ENCODE peak calls at places on chromosomes 12 and 14, in ten cellular contexts. S, H, W, U, I, O, G, Y, C and X are unnamed samples.
A peak's percentile ranks its signal among the peaks of the same experiment; 100 is the strongest.

GRCh38 chr12:47824198-47824597 is 4.5 kb upstream of the HDAC7 start:
- DNase-seq in S (no peak), H (no peak), W (no peak), U (no peak), I (no peak), O (no peak), G (no peak), Y (no peak), C (no peak), X (no peak)

GRCh38 chr12:10941369-10941768 is 2.3 kb upstream of the TAS2R14 start:
- DNase-seq in S (no peak), H (no peak), W (no peak), U (no peak), I (no peak), O (no peak), G (no peak), Y (no peak), C (no peak), X (no peak)

GRCh38 chr12:120939954-120940353 is 35.8 kb upstream of the SPPL3 start:
- DNase-seq in S (no peak), H (no peak), W (no peak), U (no peak), I (no peak), O (no peak), G (no peak), Y (no peak), C (no peak), X (no peak)

GRCh38 chr14:104786091-104786586 is 9.4 kb downstream of the AKT1 start:
- DNase-seq in S (no peak), H (no peak), W (no peak), U (no peak), I (no peak), O (no peak), G (no peak), Y (no peak), C (no peak), X (no peak)

GRCh38 chr12:88562846-88563582 is 17.3 kb downstream of the KITLG start:
- DNase-seq in S (no peak), H (no peak), W (no peak), U (peak; percentile 53), I (no peak), O (no peak), G (peak; percentile 6), Y (no peak), C (no peak), X (no peak)

GRCh38 chr12:65232490-65233077 is 45.9 kb upstream of the MSRB3 start:
- DNase-seq in S (peak; percentile 26), H (no peak), W (no peak), U (peak; percentile 34), I (no peak), O (no peak), G (peak; percentile 6), Y (peak; percentile 4), C (no peak), X (peak; percentile 11)

GRCh38 chr12:52069410-52070242 is at the start of gene ATG101:
- DNase-seq in S (peak; percentile 94), H (peak; percentile 87), W (peak; percentile 98), U (peak; percentile 97), I (peak; percentile 89), O (peak; percentile 95), G (peak; percentile 92), Y (peak; percentile 87), C (peak; percentile 94), X (peak; percentile 88)

GRCh38 chr14:51094901-51095853 is at the start of gene TRIM9:
- DNase-seq in S (peak; percentile 91), H (peak; percentile 87), W (peak; percentile 100), U (peak; percentile 97), I (peak; percentile 98), O (peak; percentile 99), G (peak; percentile 80), Y (peak; percentile 87), C (peak; percentile 98), X (peak; percentile 92)

GRCh38 chr14:98952595-98953325 is 319.2 kb downstream of the BCL11B start:
- DNase-seq in S (no peak), H (no peak), W (peak; percentile 45), U (peak; percentile 31), I (no peak), O (no peak), G (peak; percentile 35), Y (peak; percentile 44), C (no peak), X (no peak)

GRCh38 chr12:22014783-22015144 is 31.3 kb upstream of the CMAS start:
- DNase-seq in S (no peak), H (no peak), W (no peak), U (peak; percentile 31), I (no peak), O (no peak), G (no peak), Y (no peak), C (no peak), X (no peak)

GRCh38 chr14:102586420-102587119 is 5.9 kb upstream of the RCOR1 start:
- DNase-seq in S (no peak), H (no peak), W (no peak), U (no peak), I (no peak), O (no peak), G (no peak), Y (peak; percentile 34), C (no peak), X (no peak)

GRCh38 chr14:35789651-35790050 is 19.4 kb downstream of the RALGAPA1 start:
- DNase-seq in S (no peak), H (no peak), W (no peak), U (peak; percentile 77), I (no peak), O (no peak), G (no peak), Y (no peak), C (no peak), X (no peak)

GRCh38 chr14:54251356-54251755 is 145.5 kb upstream of the CDKN3 start:
- DNase-seq in S (no peak), H (no peak), W (no peak), U (no peak), I (no peak), O (no peak), G (peak; percentile 15), Y (no peak), C (no peak), X (no peak)

GRCh38 chr14:70595443-70596185 is 4.8 kb downstream of the MED6 start:
- DNase-seq in S (no peak), H (no peak), W (no peak), U (peak; percentile 26), I (no peak), O (no peak), G (no peak), Y (no peak), C (no peak), X (no peak)

GRCh38 chr14:20998674-20999366 is at the start of gene SLC39A2:
- DNase-seq in S (no peak), H (no peak), W (peak; percentile 96), U (peak; percentile 71), I (no peak), O (no peak), G (peak; percentile 28), Y (peak; percentile 29), C (peak; percentile 22), X (no peak)

GRCh38 chr14:63192085-63192484 is 12.2 kb upstream of the RHOJ start:
- DNase-seq in S (no peak), H (no peak), W (no peak), U (no peak), I (no peak), O (no peak), G (no peak), Y (no peak), C (no peak), X (no peak)

GRCh38 chr12:104137175-104137901 is 672 bp downstream of the NFYB start:
- DNase-seq in S (peak; percentile 62), H (peak; percentile 34), W (peak; percentile 85), U (peak; percentile 69), I (no peak), O (peak; percentile 51), G (peak; percentile 34), Y (peak; percentile 12), C (peak; percentile 26), X (peak; percentile 36)